ENCODE peak calls at places on chromosomes 13 and 19, in nine cellular contexts. One of them, this sample, is unnamed.

GRCh38 chr19:10105241-10106099 is 692 bp upstream of the PPAN start:
- DNase-seq in right lobe of liver: no peak
- DNase-seq in esophagus muscularis mucosa: no peak
- DNase-seq in fibroblast of pulmonary artery: no peak
- DNase-seq in left ventricle myocardium inferior: no peak
- DNase-seq in tibial artery: no peak
- DNase-seq in heart right ventricle: no peak
- DNase-seq in fibroblast of mammary gland: no peak
- DNase-seq in AG09309: no peak
- DNase-seq in this sample: no peak

GRCh38 chr19:48632692-48633147 is 4.5 kb downstream of the DBP start:
- DNase-seq in right lobe of liver: no peak
- DNase-seq in esophagus muscularis mucosa: no peak
- DNase-seq in fibroblast of pulmonary artery: peak
- DNase-seq in left ventricle myocardium inferior: no peak
- DNase-seq in tibial artery: no peak
- DNase-seq in heart right ventricle: no peak
- DNase-seq in fibroblast of mammary gland: peak
- DNase-seq in AG09309: no peak
- DNase-seq in this sample: no peak

GRCh38 chr13:39959497-39959896 is 304.0 kb downstream of the COG6 start:
- DNase-seq in right lobe of liver: no peak
- DNase-seq in esophagus muscularis mucosa: no peak
- DNase-seq in fibroblast of pulmonary artery: no peak
- DNase-seq in left ventricle myocardium inferior: no peak
- DNase-seq in tibial artery: no peak
- DNase-seq in heart right ventricle: no peak
- DNase-seq in fibroblast of mammary gland: no peak
- DNase-seq in AG09309: no peak
- DNase-seq in this sample: no peak

GRCh38 chr19:41624515-41624914 is 2.4 kb downstream of the CEACAM4 start:
- DNase-seq in right lobe of liver: no peak
- DNase-seq in esophagus muscularis mucosa: peak
- DNase-seq in fibroblast of pulmonary artery: no peak
- DNase-seq in left ventricle myocardium inferior: no peak
- DNase-seq in tibial artery: no peak
- DNase-seq in heart right ventricle: no peak
- DNase-seq in fibroblast of mammary gland: no peak
- DNase-seq in AG09309: no peak
- DNase-seq in this sample: no peak

GRCh38 chr19:5447700-5448311 is 7.4 kb upstream of the ZNRF4 start:
- DNase-seq in right lobe of liver: no peak
- DNase-seq in esophagus muscularis mucosa: no peak
- DNase-seq in fibroblast of pulmonary artery: no peak
- DNase-seq in left ventricle myocardium inferior: no peak
- DNase-seq in tibial artery: no peak
- DNase-seq in heart right ventricle: no peak
- DNase-seq in fibroblast of mammary gland: no peak
- DNase-seq in AG09309: no peak
- DNase-seq in this sample: no peak

GRCh38 chr19:2461751-2462634 is 5.2 kb upstream of the LMNB2 start:
- DNase-seq in right lobe of liver: peak
- DNase-seq in esophagus muscularis mucosa: no peak
- DNase-seq in fibroblast of pulmonary artery: peak
- DNase-seq in left ventricle myocardium inferior: peak
- DNase-seq in tibial artery: peak
- DNase-seq in heart right ventricle: peak
- DNase-seq in fibroblast of mammary gland: peak
- DNase-seq in AG09309: no peak
- DNase-seq in this sample: no peak

GRCh38 chr19:7994114-7994513 is 11.3 kb downstream of the ELAVL1 start:
- DNase-seq in right lobe of liver: no peak
- DNase-seq in esophagus muscularis mucosa: no peak
- DNase-seq in fibroblast of pulmonary artery: no peak
- DNase-seq in left ventricle myocardium inferior: no peak
- DNase-seq in tibial artery: no peak
- DNase-seq in heart right ventricle: no peak
- DNase-seq in fibroblast of mammary gland: no peak
- DNase-seq in AG09309: no peak
- DNase-seq in this sample: no peak

GRCh38 chr13:40215311-40215710 is 451.1 kb downstream of the FOXO1 start:
- DNase-seq in right lobe of liver: no peak
- DNase-seq in esophagus muscularis mucosa: no peak
- DNase-seq in fibroblast of pulmonary artery: no peak
- DNase-seq in left ventricle myocardium inferior: no peak
- DNase-seq in tibial artery: no peak
- DNase-seq in heart right ventricle: no peak
- DNase-seq in fibroblast of mammary gland: no peak
- DNase-seq in AG09309: no peak
- DNase-seq in this sample: no peak

GRCh38 chr13:29266743-29267142 is 328.7 kb downstream of the SLC7A1 start:
- DNase-seq in right lobe of liver: no peak
- DNase-seq in esophagus muscularis mucosa: no peak
- DNase-seq in fibroblast of pulmonary artery: no peak
- DNase-seq in left ventricle myocardium inferior: no peak
- DNase-seq in tibial artery: no peak
- DNase-seq in heart right ventricle: no peak
- DNase-seq in fibroblast of mammary gland: no peak
- DNase-seq in AG09309: no peak
- DNase-seq in this sample: no peak

GRCh38 chr19:611506-611869 is 21.8 kb downstream of the HCN2 start:
- DNase-seq in right lobe of liver: no peak
- DNase-seq in esophagus muscularis mucosa: no peak
- DNase-seq in fibroblast of pulmonary artery: peak
- DNase-seq in left ventricle myocardium inferior: no peak
- DNase-seq in tibial artery: no peak
- DNase-seq in heart right ventricle: no peak
- DNase-seq in fibroblast of mammary gland: peak
- DNase-seq in AG09309: peak
- DNase-seq in this sample: peak

GRCh38 chr19:35041548-35042055 is at the start of gene HPN:
- DNase-seq in right lobe of liver: peak
- DNase-seq in esophagus muscularis mucosa: no peak
- DNase-seq in fibroblast of pulmonary artery: no peak
- DNase-seq in left ventricle myocardium inferior: no peak
- DNase-seq in tibial artery: no peak
- DNase-seq in heart right ventricle: no peak
- DNase-seq in fibroblast of mammary gland: no peak
- DNase-seq in AG09309: no peak
- DNase-seq in this sample: no peak

GRCh38 chr19:49431330-49431749 is 6.2 kb downstream of the GFY start:
- DNase-seq in right lobe of liver: no peak
- DNase-seq in esophagus muscularis mucosa: no peak
- DNase-seq in fibroblast of pulmonary artery: no peak
- DNase-seq in left ventricle myocardium inferior: no peak
- DNase-seq in tibial artery: no peak
- DNase-seq in heart right ventricle: no peak
- DNase-seq in fibroblast of mammary gland: no peak
- DNase-seq in AG09309: no peak
- DNase-seq in this sample: no peak

GRCh38 chr19:56295531-56296455 is 18.8 kb downstream of the ZSCAN5A start:
- DNase-seq in right lobe of liver: no peak
- DNase-seq in esophagus muscularis mucosa: no peak
- DNase-seq in fibroblast of pulmonary artery: no peak
- DNase-seq in left ventricle myocardium inferior: no peak
- DNase-seq in tibial artery: no peak
- DNase-seq in heart right ventricle: no peak
- DNase-seq in fibroblast of mammary gland: no peak
- DNase-seq in AG09309: no peak
- DNase-seq in this sample: no peak

GRCh38 chr19:28569132-28570114 is 643.5 kb downstream of the UQCRFS1 start:
- DNase-seq in right lobe of liver: peak
- DNase-seq in esophagus muscularis mucosa: no peak
- DNase-seq in fibroblast of pulmonary artery: no peak
- DNase-seq in left ventricle myocardium inferior: no peak
- DNase-seq in tibial artery: no peak
- DNase-seq in heart right ventricle: no peak
- DNase-seq in fibroblast of mammary gland: no peak
- DNase-seq in AG09309: no peak
- DNase-seq in this sample: no peak

GRCh38 chr13:108437496-108437895 is 168.0 kb downstream of the TNFSF13B start:
- DNase-seq in right lobe of liver: no peak
- DNase-seq in esophagus muscularis mucosa: no peak
- DNase-seq in fibroblast of pulmonary artery: no peak
- DNase-seq in left ventricle myocardium inferior: no peak
- DNase-seq in tibial artery: no peak
- DNase-seq in heart right ventricle: no peak
- DNase-seq in fibroblast of mammary gland: no peak
- DNase-seq in AG09309: no peak
- DNase-seq in this sample: no peak

GRCh38 chr13:113034451-113035208 is 65.6 kb downstream of the MCF2L start:
- DNase-seq in right lobe of liver: peak
- DNase-seq in esophagus muscularis mucosa: no peak
- DNase-seq in fibroblast of pulmonary artery: peak
- DNase-seq in left ventricle myocardium inferior: no peak
- DNase-seq in tibial artery: peak
- DNase-seq in heart right ventricle: peak
- DNase-seq in fibroblast of mammary gland: peak
- DNase-seq in AG09309: no peak
- DNase-seq in this sample: peak

GRCh38 chr13:113033498-113033897 is 64.5 kb downstream of the MCF2L start:
- DNase-seq in right lobe of liver: no peak
- DNase-seq in esophagus muscularis mucosa: no peak
- DNase-seq in fibroblast of pulmonary artery: no peak
- DNase-seq in left ventricle myocardium inferior: no peak
- DNase-seq in tibial artery: no peak
- DNase-seq in heart right ventricle: peak
- DNase-seq in fibroblast of mammary gland: no peak
- DNase-seq in AG09309: no peak
- DNase-seq in this sample: no peak

GRCh38 chr13:113033054-113033453 is 64.0 kb downstream of the MCF2L start:
- DNase-seq in right lobe of liver: no peak
- DNase-seq in esophagus muscularis mucosa: no peak
- DNase-seq in fibroblast of pulmonary artery: no peak
- DNase-seq in left ventricle myocardium inferior: no peak
- DNase-seq in tibial artery: no peak
- DNase-seq in heart right ventricle: no peak
- DNase-seq in fibroblast of mammary gland: no peak
- DNase-seq in AG09309: no peak
- DNase-seq in this sample: no peak

GRCh38 chr13:113036401-113036800 is 67.4 kb downstream of the MCF2L start:
- DNase-seq in right lobe of liver: no peak
- DNase-seq in esophagus muscularis mucosa: no peak
- DNase-seq in fibroblast of pulmonary artery: no peak
- DNase-seq in left ventricle myocardium inferior: no peak
- DNase-seq in tibial artery: no peak
- DNase-seq in heart right ventricle: peak
- DNase-seq in fibroblast of mammary gland: no peak
- DNase-seq in AG09309: no peak
- DNase-seq in this sample: no peak

DNA sequence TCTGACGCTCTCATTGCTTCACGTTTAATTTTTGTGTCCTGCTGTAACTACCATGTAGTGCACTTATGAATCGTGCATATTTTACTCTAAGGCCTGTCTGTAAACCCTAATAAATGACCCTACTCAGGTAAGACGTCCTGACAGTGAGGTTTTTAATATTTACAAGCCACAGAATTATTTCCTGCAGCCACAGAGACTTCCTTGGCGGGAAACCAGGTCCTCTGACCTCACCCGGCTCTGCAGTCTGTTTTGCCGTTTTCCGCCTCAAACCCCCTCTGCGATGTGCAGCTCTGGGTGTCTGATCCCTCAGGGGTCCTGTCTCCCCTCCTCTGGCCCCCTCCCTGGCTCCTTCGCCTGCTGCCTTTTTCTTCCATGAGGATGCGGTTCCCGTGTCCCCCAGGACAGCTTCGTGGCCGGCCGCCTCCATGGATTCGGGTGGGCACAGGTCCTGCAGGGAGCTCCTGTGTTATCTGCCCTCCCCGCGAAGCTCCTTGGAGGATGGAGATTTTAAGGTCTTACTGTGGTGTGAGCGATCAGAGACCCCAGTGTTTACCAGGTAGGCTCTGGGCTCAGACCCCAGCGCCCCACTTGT is 66.3 kb downstream of the MCF2L start:
- DNase-seq in right lobe of liver: no peak
- DNase-seq in esophagus muscularis mucosa: no peak
- DNase-seq in fibroblast of pulmonary artery: no peak
- DNase-seq in left ventricle myocardium inferior: no peak
- DNase-seq in tibial artery: no peak
- DNase-seq in heart right ventricle: peak
- DNase-seq in fibroblast of mammary gland: no peak
- DNase-seq in AG09309: no peak
- DNase-seq in this sample: no peak
- TF ChIP-seq CTCF in right lobe of liver: no peak
- TF ChIP-seq CTCF in esophagus muscularis mucosa: no peak
- TF ChIP-seq CTCF in fibroblast of pulmonary artery: no peak
- TF ChIP-seq CTCF in left ventricle myocardium inferior: peak
- TF ChIP-seq CTCF in tibial artery: no peak
- TF ChIP-seq CTCF in heart right ventricle: no peak
- TF ChIP-seq CTCF in fibroblast of mammary gland: no peak
- TF ChIP-seq CTCF in AG09309: no peak
- TF ChIP-seq CTCF in this sample: no peak

GRCh38 chr13:42279080-42279479 is 7.1 kb downstream of the AKAP11 start:
- DNase-seq in right lobe of liver: no peak
- DNase-seq in esophagus muscularis mucosa: no peak
- DNase-seq in fibroblast of pulmonary artery: no peak
- DNase-seq in left ventricle myocardium inferior: no peak
- DNase-seq in tibial artery: no peak
- DNase-seq in heart right ventricle: no peak
- DNase-seq in fibroblast of mammary gland: peak
- DNase-seq in AG09309: no peak
- DNase-seq in this sample: no peak
- H3K4me3 ChIP-seq in right lobe of liver: no peak
- H3K4me3 ChIP-seq in esophagus muscularis mucosa: no peak
- H3K4me3 ChIP-seq in fibroblast of pulmonary artery: no peak
- H3K4me3 ChIP-seq in left ventricle myocardium inferior: no peak
- H3K4me3 ChIP-seq in tibial artery: no peak
- H3K4me3 ChIP-seq in heart right ventricle: no peak
- H3K4me3 ChIP-seq in fibroblast of mammary gland: no peak
- H3K4me3 ChIP-seq in AG09309: no peak
- H3K4me3 ChIP-seq in this sample: no peak

DNA sequence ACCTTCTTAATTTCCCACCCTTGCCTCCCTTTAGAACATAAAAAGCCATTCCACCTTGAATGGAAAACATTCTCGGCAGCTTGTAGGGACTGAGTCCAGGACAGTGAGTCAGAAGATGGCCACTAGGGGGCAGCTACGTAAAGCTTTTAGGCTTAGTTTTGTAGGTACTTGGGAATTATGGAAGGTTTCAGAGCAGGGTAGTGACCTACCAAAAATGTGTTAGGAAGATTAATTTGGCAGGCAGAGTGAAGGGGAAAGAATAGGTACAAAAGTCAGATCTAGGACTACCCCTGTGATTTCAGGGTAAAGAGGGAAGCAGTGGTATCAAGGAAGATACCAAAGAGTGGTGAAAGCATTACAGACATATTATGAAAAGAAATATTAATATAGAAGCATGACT is 198.4 kb downstream of the NDFIP2 start:
- DNase-seq in right lobe of liver: peak
- DNase-seq in esophagus muscularis mucosa: no peak
- DNase-seq in fibroblast of pulmonary artery: peak
- DNase-seq in left ventricle myocardium inferior: peak
- DNase-seq in tibial artery: peak
- DNase-seq in heart right ventricle: peak
- DNase-seq in fibroblast of mammary gland: peak
- DNase-seq in AG09309: peak
- DNase-seq in this sample: peak
- TF ChIP-seq CTCF in right lobe of liver: peak
- TF ChIP-seq CTCF in esophagus muscularis mucosa: peak
- TF ChIP-seq CTCF in fibroblast of pulmonary artery: peak
- TF ChIP-seq CTCF in left ventricle myocardium inferior: peak
- TF ChIP-seq CTCF in tibial artery: peak
- TF ChIP-seq CTCF in heart right ventricle: peak
- TF ChIP-seq CTCF in fibroblast of mammary gland: peak
- TF ChIP-seq CTCF in AG09309: peak
- TF ChIP-seq CTCF in this sample: peak

GRCh38 chr13:78680064-78680463 is 21.1 kb upstream of the OBI1 start:
- DNase-seq in right lobe of liver: no peak
- DNase-seq in esophagus muscularis mucosa: no peak
- DNase-seq in fibroblast of pulmonary artery: no peak
- DNase-seq in left ventricle myocardium inferior: no peak
- DNase-seq in tibial artery: no peak
- DNase-seq in heart right ventricle: no peak
- DNase-seq in fibroblast of mammary gland: no peak
- DNase-seq in AG09309: no peak
- DNase-seq in this sample: no peak
- H3K4me3 ChIP-seq in right lobe of liver: no peak
- H3K4me3 ChIP-seq in esophagus muscularis mucosa: no peak
- H3K4me3 ChIP-seq in fibroblast of pulmonary artery: no peak
- H3K4me3 ChIP-seq in left ventricle myocardium inferior: no peak
- H3K4me3 ChIP-seq in tibial artery: no peak
- H3K4me3 ChIP-seq in heart right ventricle: no peak
- H3K4me3 ChIP-seq in fibroblast of mammary gland: no peak
- H3K4me3 ChIP-seq in AG09309: no peak
- H3K4me3 ChIP-seq in this sample: no peak